ENCODE peak calls at places on chromosome 6, in eight cellular contexts. One of them, this sample, is unnamed.

GRCh38 chr6:36427781-36428345 is 14.8 kb downstream of the PXT1 start:
- DNase-seq in BJ: no peak
- DNase-seq in activated CD8-positive, alpha-beta memory T cell treated with anti-CD3 and anti-CD28 coated beads for 1 hour: no peak
- DNase-seq in DMS153: no peak
- DNase-seq in osteoblast: peak; percentile 61
- DNase-seq in brain microvascular endothelial cell: peak; percentile 42
- DNase-seq in tibial nerve: no peak
- DNase-seq in effector memory CD4-positive, alpha-beta T cell: no peak
- DNase-seq in this sample: no peak

GRCh38 chr6:170283212-170284081 is 7.4 kb downstream of the DLL1 start:
- DNase-seq in BJ: no peak
- DNase-seq in activated CD8-positive, alpha-beta memory T cell treated with anti-CD3 and anti-CD28 coated beads for 1 hour: no peak
- DNase-seq in DMS153: no peak
- DNase-seq in osteoblast: peak; percentile 37
- DNase-seq in brain microvascular endothelial cell: no peak
- DNase-seq in tibial nerve: no peak
- DNase-seq in effector memory CD4-positive, alpha-beta T cell: no peak
- DNase-seq in this sample: no peak

GRCh38 chr6:167079853-167080297 is 43.0 kb upstream of the CCR6 start:
- DNase-seq in BJ: no peak
- DNase-seq in activated CD8-positive, alpha-beta memory T cell treated with anti-CD3 and anti-CD28 coated beads for 1 hour: no peak
- DNase-seq in DMS153: no peak
- DNase-seq in osteoblast: no peak
- DNase-seq in brain microvascular endothelial cell: no peak
- DNase-seq in tibial nerve: no peak
- DNase-seq in effector memory CD4-positive, alpha-beta T cell: peak; percentile 59
- DNase-seq in this sample: no peak

GRCh38 chr6:10792101-10792500 is 44.5 kb downstream of the TMEM14B start:
- DNase-seq in BJ: no peak
- DNase-seq in activated CD8-positive, alpha-beta memory T cell treated with anti-CD3 and anti-CD28 coated beads for 1 hour: no peak
- DNase-seq in DMS153: no peak
- DNase-seq in osteoblast: no peak
- DNase-seq in brain microvascular endothelial cell: no peak
- DNase-seq in tibial nerve: no peak
- DNase-seq in effector memory CD4-positive, alpha-beta T cell: no peak
- DNase-seq in this sample: no peak

GRCh38 chr6:43921039-43921438 is 151.0 kb downstream of the VEGFA start:
- DNase-seq in BJ: no peak
- DNase-seq in activated CD8-positive, alpha-beta memory T cell treated with anti-CD3 and anti-CD28 coated beads for 1 hour: no peak
- DNase-seq in DMS153: peak; percentile 80
- DNase-seq in osteoblast: no peak
- DNase-seq in brain microvascular endothelial cell: no peak
- DNase-seq in tibial nerve: no peak
- DNase-seq in effector memory CD4-positive, alpha-beta T cell: no peak
- DNase-seq in this sample: no peak

GRCh38 chr6:42279966-42280629 is 62.4 kb upstream of the MRPS10 start:
- DNase-seq in BJ: no peak
- DNase-seq in activated CD8-positive, alpha-beta memory T cell treated with anti-CD3 and anti-CD28 coated beads for 1 hour: no peak
- DNase-seq in DMS153: no peak
- DNase-seq in osteoblast: no peak
- DNase-seq in brain microvascular endothelial cell: peak; percentile 20
- DNase-seq in tibial nerve: no peak
- DNase-seq in effector memory CD4-positive, alpha-beta T cell: no peak
- DNase-seq in this sample: no peak

GRCh38 chr6:36781669-36782068 is 57.6 kb downstream of the CPNE5 start:
- DNase-seq in BJ: no peak
- DNase-seq in activated CD8-positive, alpha-beta memory T cell treated with anti-CD3 and anti-CD28 coated beads for 1 hour: no peak
- DNase-seq in DMS153: no peak
- DNase-seq in osteoblast: no peak
- DNase-seq in brain microvascular endothelial cell: no peak
- DNase-seq in tibial nerve: no peak
- DNase-seq in effector memory CD4-positive, alpha-beta T cell: no peak
- DNase-seq in this sample: no peak

GRCh38 chr6:142481466-142481865 is 179.7 kb downstream of the ADGRG6 start:
- DNase-seq in BJ: no peak
- DNase-seq in activated CD8-positive, alpha-beta memory T cell treated with anti-CD3 and anti-CD28 coated beads for 1 hour: no peak
- DNase-seq in DMS153: no peak
- DNase-seq in osteoblast: no peak
- DNase-seq in brain microvascular endothelial cell: no peak
- DNase-seq in tibial nerve: no peak
- DNase-seq in effector memory CD4-positive, alpha-beta T cell: no peak
- DNase-seq in this sample: no peak

GRCh38 chr6:56789342-56789741 is 146.7 kb upstream of the DST start:
- DNase-seq in BJ: no peak
- DNase-seq in activated CD8-positive, alpha-beta memory T cell treated with anti-CD3 and anti-CD28 coated beads for 1 hour: no peak
- DNase-seq in DMS153: no peak
- DNase-seq in osteoblast: no peak
- DNase-seq in brain microvascular endothelial cell: no peak
- DNase-seq in tibial nerve: no peak
- DNase-seq in effector memory CD4-positive, alpha-beta T cell: no peak
- DNase-seq in this sample: no peak

GRCh38 chr6:34226731-34227586 is 9.7 kb upstream of the HMGA1 start:
- DNase-seq in BJ: no peak
- DNase-seq in activated CD8-positive, alpha-beta memory T cell treated with anti-CD3 and anti-CD28 coated beads for 1 hour: no peak
- DNase-seq in DMS153: no peak
- DNase-seq in osteoblast: peak; percentile 66
- DNase-seq in brain microvascular endothelial cell: no peak
- DNase-seq in tibial nerve: no peak
- DNase-seq in effector memory CD4-positive, alpha-beta T cell: no peak
- DNase-seq in this sample: no peak